ENCODE peak calls at places on chromosomes 6 and 20, in six cellular contexts. F, L, C, S, V and E are unnamed samples.

GRCh38 chr6:112626468-112627082 is 279.4 kb downstream of the RFPL4B start:
- DNase-seq in F (peak), L (no peak), C (no peak), S (no peak), V (no peak), E (peak)

GRCh38 chr6:116018976-116019375 is 41.7 kb downstream of the FRK start:
- DNase-seq in F (peak), L (no peak), C (no peak), S (no peak), V (no peak), E (no peak)

GRCh38 chr20:63850689-63851547 is 10.4 kb upstream of the ABHD16B start:
- DNase-seq in F (no peak), L (no peak), C (no peak), S (no peak), V (no peak), E (no peak)

GRCh38 chr20:47688385-47689381 is 96.6 kb downstream of the SULF2 start:
- DNase-seq in F (peak), L (no peak), C (peak), S (no peak), V (no peak), E (no peak)

GRCh38 chr20:46350201-46350985 is 42.1 kb upstream of the CDH22 start:
- DNase-seq in F (peak), L (peak), C (peak), S (no peak), V (no peak), E (peak)

GRCh38 chr6:140203611-140204553 is 829.4 kb upstream of the CITED2 start:
- DNase-seq in F (peak), L (no peak), C (no peak), S (no peak), V (no peak), E (peak)

GRCh38 chr20:51692806-51693400 is 75.3 kb downstream of the ATP9A start:
- DNase-seq in F (no peak), L (no peak), C (no peak), S (no peak), V (no peak), E (no peak)

GRCh38 chr6:15628499-15629131 is 34.2 kb downstream of the DTNBP1 start:
- DNase-seq in F (peak), L (no peak), C (no peak), S (no peak), V (no peak), E (peak)

GRCh38 chr20:57657537-57658446 is 37.6 kb upstream of the ZBP1 start:
- DNase-seq in F (no peak), L (no peak), C (peak), S (no peak), V (no peak), E (no peak)

GRCh38 chr6:11368760-11369159 is 136.3 kb upstream of the NEDD9 start:
- DNase-seq in F (no peak), L (no peak), C (no peak), S (no peak), V (no peak), E (no peak)

GRCh38 chr6:163940705-163941470 is 526.4 kb downstream of the QKI start:
- DNase-seq in F (no peak), L (peak), C (no peak), S (no peak), V (no peak), E (peak)

GRCh38 chr20:17895641-17896246 is 72.8 kb downstream of the SNX5 start:
- DNase-seq in F (peak), L (no peak), C (no peak), S (no peak), V (peak), E (peak)

GRCh38 chr6:116764961-116765841 is at the start of gene FAM162B:
- DNase-seq in F (peak), L (peak), C (peak), S (peak), V (peak), E (peak)

GRCh38 chr20:63706852-63707557 is 771 bp downstream of the ARFRP1 start:
- DNase-seq in F (peak), L (no peak), C (peak), S (no peak), V (no peak), E (peak)

GRCh38 chr20:35568645-35569044 is 26.8 kb downstream of the ERGIC3 start:
- DNase-seq in F (no peak), L (no peak), C (peak), S (no peak), V (no peak), E (no peak)

GRCh38 chr6:43242908-43243648 is at the start of gene TTBK1:
- DNase-seq in F (no peak), L (peak), C (peak), S (no peak), V (no peak), E (no peak)

GRCh38 chr6:31202259-31203166 is 32.0 kb upstream of the POU5F1 start:
- DNase-seq in F (no peak), L (no peak), C (no peak), S (no peak), V (no peak), E (no peak)

GRCh38 chr20:2871555-2872303 is 1.6 kb upstream of the PTPRA start:
- DNase-seq in F (no peak), L (no peak), C (no peak), S (no peak), V (no peak), E (peak)

GRCh38 chr6:142746524-142746923 is 198.5 kb downstream of the HIVEP2 start:
- DNase-seq in F (peak), L (peak), C (peak), S (no peak), V (no peak), E (peak)

GRCh38 chr6:127121637-127121960 is 3.1 kb downstream of the RSPO3 start:
- DNase-seq in F (no peak), L (no peak), C (no peak), S (no peak), V (no peak), E (no peak)

GRCh38 chr6:27743787-27744186 is 168.4 kb downstream of the OR2B2 start:
- DNase-seq in F (no peak), L (no peak), C (peak), S (no peak), V (no peak), E (no peak)

GRCh38 chr6:45495404-45496084 is 117.8 kb upstream of the SUPT3H start:
- DNase-seq in F (no peak), L (no peak), C (no peak), S (no peak), V (no peak), E (no peak)

GRCh38 chr6:16216501-16217155 is 21.8 kb upstream of the GMPR start:
- DNase-seq in F (no peak), L (no peak), C (no peak), S (no peak), V (no peak), E (no peak)

GRCh38 chr6:15427360-15428070 is 181.6 kb downstream of the JARID2 start:
- DNase-seq in F (peak), L (no peak), C (no peak), S (no peak), V (no peak), E (peak)

GRCh38 chr6:144064402-144064830 is 31.0 kb downstream of the SF3B5 start:
- DNase-seq in F (no peak), L (peak), C (peak), S (no peak), V (no peak), E (no peak)

GRCh38 chr6:40898073-40898472 is 140.9 kb downstream of the UNC5CL start:
- DNase-seq in F (no peak), L (no peak), C (no peak), S (no peak), V (no peak), E (no peak)

GRCh38 chr6:40900791-40901190 is 138.2 kb downstream of the UNC5CL start:
- DNase-seq in F (no peak), L (no peak), C (no peak), S (no peak), V (no peak), E (no peak)

GRCh38 chr6:40901322-40902055 is 137.5 kb downstream of the UNC5CL start:
- DNase-seq in F (no peak), L (no peak), C (no peak), S (no peak), V (no peak), E (no peak)

GRCh38 chr6:40897390-40898003 is 141.5 kb downstream of the UNC5CL start:
- DNase-seq in F (no peak), L (no peak), C (no peak), S (no peak), V (no peak), E (no peak)

DNA sequence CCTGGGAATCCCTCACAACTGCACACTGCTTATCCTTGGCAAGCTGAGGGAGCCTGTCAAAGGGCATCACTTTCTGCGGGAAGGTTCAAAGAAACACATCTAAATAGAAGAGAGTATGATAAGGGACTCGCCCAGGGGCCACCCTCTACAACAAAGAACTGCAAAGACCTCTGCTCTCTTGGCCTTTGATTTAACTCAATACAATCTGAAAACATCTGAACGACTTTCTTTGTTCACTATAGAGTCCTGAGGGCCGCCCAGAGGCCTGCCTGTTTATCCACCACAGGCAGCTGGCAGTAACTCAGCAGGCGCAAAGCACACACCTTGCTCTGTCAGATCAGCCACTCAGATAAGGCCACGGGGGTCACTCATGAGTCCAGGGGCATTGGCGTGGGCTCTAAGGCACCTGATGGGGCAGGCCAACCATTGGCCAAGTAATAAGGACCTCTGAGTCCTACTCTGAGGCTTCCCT is 139.3 kb downstream of the UNC5CL start:
- DNase-seq in F (no peak), L (no peak), C (no peak), S (peak), V (no peak), E (no peak)
- H2BK5ac ChIP-seq in F (no peak), L (no peak), C (no peak), S (no peak), V (no peak), E (no peak)

GRCh38 chr6:151068761-151069312 is 170.9 kb upstream of the AKAP12 start:
- DNase-seq in F (peak), L (no peak), C (no peak), S (no peak), V (no peak), E (peak)
- H3K9ac ChIP-seq in F (peak), L (no peak), C (no peak), S (no peak), V (no peak), E (peak)

GRCh38 chr6:37244430-37245310 is 12.9 kb upstream of the TBC1D22B start:
- DNase-seq in F (peak), L (no peak), C (no peak), S (no peak), V (no peak), E (peak)
- H4K91ac ChIP-seq in F (peak), L (no peak), C (no peak), S (no peak), V (peak), E (peak)

DNA sequence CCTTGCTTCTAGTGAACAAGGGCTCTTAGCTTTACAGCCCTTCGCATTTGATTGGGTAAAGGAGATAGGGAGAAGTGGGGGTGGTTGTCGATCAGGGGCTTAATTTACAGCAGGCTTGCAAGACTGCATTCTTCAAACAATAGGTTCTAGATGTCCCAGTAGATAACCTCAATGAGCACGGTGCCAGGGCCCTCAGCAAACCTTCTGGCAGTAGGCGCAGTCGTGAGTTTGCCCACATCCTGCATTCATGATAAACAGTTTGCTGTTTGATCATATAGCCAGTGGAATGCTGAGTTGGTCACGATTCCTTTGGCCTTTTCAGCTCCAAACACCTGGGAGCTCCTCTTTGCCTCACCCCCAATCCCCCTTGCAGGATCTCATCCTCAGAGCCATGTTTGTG is 27.5 kb downstream of the SUN5 start:
- DNase-seq in F (no peak), L (no peak), C (peak), S (no peak), V (no peak), E (no peak)
- H2BK5ac ChIP-seq in F (no peak), L (peak), C (no peak), S (no peak), V (no peak), E (no peak)

GRCh38 chr6:131255434-131255833 is 120.2 kb downstream of the AKAP7 start:
- DNase-seq in F (no peak), L (no peak), C (no peak), S (no peak), V (no peak), E (no peak)

GRCh38 chr6:131257104-131257503 is 121.8 kb downstream of the AKAP7 start:
- DNase-seq in F (no peak), L (no peak), C (no peak), S (no peak), V (no peak), E (no peak)

GRCh38 chr6:131250121-131250520 is 114.9 kb downstream of the AKAP7 start:
- DNase-seq in F (peak), L (peak), C (peak), S (no peak), V (no peak), E (peak)

GRCh38 chr6:131255911-131256310 is 120.6 kb downstream of the AKAP7 start:
- DNase-seq in F (no peak), L (no peak), C (no peak), S (no peak), V (no peak), E (no peak)

DNA sequence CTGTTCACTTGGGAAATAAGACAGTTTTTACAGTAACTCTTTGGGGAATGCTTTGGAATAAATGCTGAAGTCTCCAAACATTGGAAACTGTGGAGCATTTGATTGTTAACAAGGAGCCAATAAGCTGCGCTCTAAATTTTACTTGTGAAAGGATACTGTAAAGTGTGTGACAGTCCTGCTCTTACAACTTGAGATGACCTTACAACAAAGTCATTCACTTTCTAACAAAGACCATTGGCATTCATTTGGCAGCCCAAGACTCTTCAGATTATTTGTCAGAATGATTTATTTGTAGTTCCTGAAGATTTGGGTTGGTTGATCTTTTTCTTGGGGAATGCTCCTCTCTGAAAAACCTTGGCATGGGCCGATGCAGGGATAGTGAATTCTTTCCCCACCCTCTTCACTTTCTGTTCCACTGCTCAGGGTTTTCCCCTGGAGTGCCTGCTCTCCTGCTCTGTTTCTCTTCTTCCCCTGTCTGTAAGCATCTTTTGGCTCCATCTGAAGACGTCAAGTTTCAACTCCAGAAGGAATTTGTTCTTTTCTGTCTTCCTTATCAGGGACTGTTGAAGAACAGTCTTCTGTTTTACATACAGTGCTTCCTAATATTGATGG is 116.4 kb downstream of the AKAP7 start:
- DNase-seq in F (no peak), L (no peak), C (no peak), S (no peak), V (no peak), E (peak)
- H3K9ac ChIP-seq in F (no peak), L (no peak), C (no peak), S (no peak), V (no peak), E (no peak)

DNA sequence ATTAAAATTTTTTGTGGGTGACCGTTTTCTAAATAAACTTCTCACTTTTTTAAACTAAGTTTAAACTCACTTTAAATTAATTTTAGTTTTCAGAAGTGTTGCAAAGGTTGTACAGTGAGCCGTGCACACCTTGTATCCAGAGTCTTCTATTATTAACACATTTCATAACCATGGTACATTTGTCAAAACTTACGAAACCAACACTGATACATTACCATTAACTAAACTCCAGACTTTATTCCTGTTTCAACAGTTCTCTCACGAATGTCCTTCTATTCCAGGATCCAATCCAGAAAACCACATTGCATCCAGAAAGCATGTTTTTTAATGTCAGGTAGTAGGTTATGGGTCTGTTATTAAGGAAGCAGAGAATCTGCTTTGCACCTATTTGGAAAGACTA is 319.9 kb downstream of the CBLN4 start:
- DNase-seq in F (no peak), L (no peak), C (no peak), S (no peak), V (no peak), E (no peak)
- H4K91ac ChIP-seq in F (no peak), L (no peak), C (no peak), S (no peak), V (no peak), E (no peak)

DNA sequence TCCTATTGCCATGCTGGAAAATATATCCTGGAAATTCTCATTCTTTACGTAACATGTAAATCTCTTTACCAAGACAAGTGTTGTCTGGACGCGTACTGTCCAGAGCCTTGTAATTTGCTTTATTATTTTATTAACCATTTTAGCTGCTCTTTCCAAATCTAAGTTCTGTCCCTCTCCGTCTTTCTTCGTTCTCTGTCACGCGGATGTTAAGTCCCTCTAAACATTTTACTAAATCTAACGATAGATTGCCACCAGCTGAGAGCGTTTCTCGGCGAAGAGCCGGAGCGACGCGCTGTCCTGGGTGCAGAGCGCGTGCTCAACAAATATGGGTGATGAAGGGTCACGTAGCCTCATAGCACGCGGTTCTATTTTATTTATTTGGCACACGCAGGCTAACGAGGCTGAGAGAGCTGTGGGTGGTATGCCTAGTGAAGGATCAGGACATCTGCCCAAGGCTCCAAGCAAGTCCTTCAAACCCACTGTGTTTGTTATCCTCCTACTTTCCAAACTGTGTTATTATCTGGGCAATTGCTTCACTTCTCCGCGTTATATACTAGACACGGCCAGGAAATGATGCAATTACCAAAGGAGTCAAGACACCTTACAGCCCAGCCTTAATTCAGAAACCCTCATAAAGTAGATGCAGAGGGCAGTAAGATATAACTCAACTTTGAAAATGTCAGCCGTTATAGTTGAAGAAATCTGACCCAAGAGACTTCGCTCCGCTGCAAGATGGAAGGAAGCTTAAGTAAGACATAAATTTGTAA is 10.0 kb upstream of the NCOA7 start:
- DNase-seq in F (peak), L (peak), C (peak), S (no peak), V (peak), E (peak)
- H2BK5ac ChIP-seq in F (peak), L (no peak), C (no peak), S (peak), V (no peak), E (no peak)

GRCh38 chr6:29830409-29830808 is 2.8 kb downstream of the HLA-G start:
- DNase-seq in F (no peak), L (no peak), C (no peak), S (no peak), V (no peak), E (no peak)

GRCh38 chr6:29828471-29828797 is 809 bp downstream of the HLA-G start:
- DNase-seq in F (no peak), L (no peak), C (peak), S (no peak), V (peak), E (no peak)

GRCh38 chr6:29831776-29832175 is 4.2 kb downstream of the HLA-G start:
- DNase-seq in F (no peak), L (no peak), C (no peak), S (no peak), V (no peak), E (no peak)

GRCh38 chr6:29827579-29828470 is at the start of gene HLA-G:
- DNase-seq in F (no peak), L (no peak), C (peak), S (no peak), V (peak), E (no peak)

DNA sequence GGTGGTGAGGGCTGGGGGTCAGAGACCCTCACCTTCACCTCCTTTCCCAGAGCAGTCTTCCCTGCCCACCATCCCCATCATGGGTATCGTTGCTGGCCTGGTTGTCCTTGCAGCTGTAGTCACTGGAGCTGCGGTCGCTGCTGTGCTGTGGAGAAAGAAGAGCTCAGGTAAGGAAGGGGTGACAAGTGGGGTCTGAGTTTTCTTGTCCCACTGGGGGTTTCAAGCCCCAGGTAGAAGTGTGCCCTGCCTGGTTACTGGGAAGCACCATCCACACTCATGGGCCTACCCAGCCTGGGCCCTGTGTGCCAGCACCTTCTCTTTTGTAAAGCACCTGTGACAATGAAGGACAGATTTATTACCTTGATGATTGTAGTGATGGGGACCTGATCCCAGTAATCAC is 2.1 kb downstream of the HLA-G start:
- DNase-seq in F (no peak), L (no peak), C (no peak), S (no peak), V (no peak), E (no peak)
- H3K9ac ChIP-seq in F (no peak), L (no peak), C (no peak), S (no peak), V (no peak), E (no peak)